ENCODE peak calls at places on chromosomes 3 and 15, in eight cellular contexts. J is NT2/D1; C is AG04449; D is activated CD8-positive, alpha-beta memory T cell treated with anti-CD3 and anti-CD28 coated beads for 24 hours; T is GM23248; Q is stromal cell of bone marrow; M is posterior cingulate gyrus; R is NCI-H774. N is an unnamed sample.

GRCh38 chr3:189049458-189050231 is 122.1 kb upstream of the TPRG1 start:
- DNase-seq in J (no peak), C (no peak), D (no peak), T (no peak), Q (no peak), M (no peak), R (no peak), N (no peak)

GRCh38 chr15:60370105-60370803 is 27.5 kb downstream of the ANXA2 start:
- DNase-seq in J (no peak), C (no peak), D (no peak), T (peak), Q (no peak), M (no peak), R (no peak), N (peak)

GRCh38 chr3:16419640-16420039 is 93.9 kb downstream of the RFTN1 start:
- DNase-seq in J (no peak), C (no peak), D (no peak), T (peak), Q (no peak), M (no peak), R (no peak), N (peak)

GRCh38 chr3:129310111-129310601 is 31.5 kb downstream of the HMCES start:
- DNase-seq in J (no peak), C (no peak), D (no peak), T (no peak), Q (no peak), M (no peak), R (no peak), N (no peak)

GRCh38 chr3:46848271-46849097 is 14.8 kb downstream of the MYL3 start:
- DNase-seq in J (peak), C (no peak), D (peak), T (peak), Q (peak), M (no peak), R (no peak), N (peak)

GRCh38 chr3:9746330-9746729 is 3.4 kb upstream of the OGG1 start:
- DNase-seq in J (no peak), C (peak), D (no peak), T (peak), Q (no peak), M (peak), R (no peak), N (peak)

GRCh38 chr3:17431004-17431403 is 311.4 kb downstream of the TBC1D5 start:
- DNase-seq in J (no peak), C (no peak), D (no peak), T (peak), Q (no peak), M (no peak), R (peak), N (peak)

GRCh38 chr3:195394700-195395099 is 48.1 kb downstream of the ACAP2 start:
- DNase-seq in J (no peak), C (no peak), D (no peak), T (no peak), Q (peak), M (no peak), R (no peak), N (peak)

GRCh38 chr3:13141183-13141582 is 68.0 kb upstream of the IQSEC1 start:
- DNase-seq in J (no peak), C (no peak), D (no peak), T (no peak), Q (no peak), M (no peak), R (no peak), N (no peak)

GRCh38 chr3:14949126-14949525 is 1.7 kb downstream of the NR2C2 start:
- DNase-seq in J (no peak), C (no peak), D (no peak), T (peak), Q (no peak), M (no peak), R (no peak), N (peak)

GRCh38 chr3:173586176-173586575 is 188.6 kb downstream of the NLGN1 start:
- DNase-seq in J (no peak), C (no peak), D (no peak), T (peak), Q (no peak), M (no peak), R (no peak), N (peak)

GRCh38 chr3:53150247-53151085 is 10.5 kb upstream of the PRKCD start:
- DNase-seq in J (no peak), C (no peak), D (no peak), T (peak), Q (peak), M (no peak), R (no peak), N (peak)

GRCh38 chr3:115217678-115218451 is 70.8 kb upstream of the ZBTB20 start:
- DNase-seq in J (peak), C (no peak), D (no peak), T (peak), Q (peak), M (peak), R (peak), N (peak)

GRCh38 chr15:83602021-83602420 is 51.9 kb upstream of the ADAMTSL3 start:
- DNase-seq in J (no peak), C (no peak), D (no peak), T (no peak), Q (no peak), M (no peak), R (no peak), N (no peak)

GRCh38 chr3:101943028-101943427 is 93.7 kb downstream of the NFKBIZ start:
- DNase-seq in J (no peak), C (no peak), D (no peak), T (no peak), Q (no peak), M (no peak), R (no peak), N (no peak)

GRCh38 chr3:39808467-39809180 is 785 bp upstream of the MYRIP start:
- DNase-seq in J (no peak), C (no peak), D (no peak), T (peak), Q (no peak), M (peak), R (no peak), N (peak)

GRCh38 chr3:131550562-131551188 is 47.9 kb upstream of the MRPL3 start:
- DNase-seq in J (no peak), C (no peak), D (no peak), T (no peak), Q (no peak), M (no peak), R (no peak), N (no peak)

GRCh38 chr15:89455535-89455934 is 40.8 kb downstream of the RHCG start:
- DNase-seq in J (no peak), C (no peak), D (no peak), T (no peak), Q (no peak), M (no peak), R (no peak), N (no peak)

GRCh38 chr3:12148183-12148940 is 10.3 kb downstream of the TIMP4 start:
- DNase-seq in J (no peak), C (no peak), D (no peak), T (peak), Q (no peak), M (no peak), R (no peak), N (no peak)

GRCh38 chr3:112814256-112814655 is 32.4 kb downstream of the CD200R1L start:
- DNase-seq in J (no peak), C (peak), D (no peak), T (peak), Q (peak), M (no peak), R (no peak), N (peak)

GRCh38 chr15:60592386-60593339 is 113.7 kb upstream of the ICE2 start:
- DNase-seq in J (peak), C (no peak), D (peak), T (peak), Q (peak), M (peak), R (peak), N (peak)

GRCh38 chr15:41832875-41833274 is 5.0 kb downstream of the JMJD7 start:
- DNase-seq in J (no peak), C (no peak), D (no peak), T (no peak), Q (no peak), M (no peak), R (no peak), N (no peak)

GRCh38 chr3:122497425-122497824 is 17.3 kb downstream of the KPNA1 start:
- DNase-seq in J (no peak), C (peak), D (no peak), T (peak), Q (peak), M (no peak), R (no peak), N (peak)

GRCh38 chr3:45921158-45922038 is 21.9 kb upstream of the CXCR6 start:
- DNase-seq in J (no peak), C (no peak), D (no peak), T (no peak), Q (no peak), M (no peak), R (no peak), N (no peak)

GRCh38 chr3:122661633-122662032 is 19.0 kb upstream of the PARP14 start:
- DNase-seq in J (no peak), C (no peak), D (no peak), T (no peak), Q (no peak), M (no peak), R (no peak), N (no peak)

GRCh38 chr15:80265021-80265420 is 13.0 kb upstream of the CTXND1 start:
- DNase-seq in J (no peak), C (no peak), D (no peak), T (peak), Q (no peak), M (no peak), R (no peak), N (peak)

GRCh38 chr3:72190050-72190449 is 405.1 kb upstream of the PROK2 start:
- DNase-seq in J (no peak), C (no peak), D (no peak), T (no peak), Q (no peak), M (no peak), R (no peak), N (no peak)

GRCh38 chr15:89654847-89655805 is at the start of gene KIF7:
- DNase-seq in J (peak), C (no peak), D (peak), T (peak), Q (no peak), M (no peak), R (no peak), N (peak)

GRCh38 chr15:57610130-57610529 is 18.4 kb downstream of the MYZAP start:
- DNase-seq in J (no peak), C (no peak), D (no peak), T (peak), Q (peak), M (no peak), R (no peak), N (peak)

GRCh38 chr3:60013241-60013640 is 963.4 kb upstream of the CFAP20DC start:
- DNase-seq in J (no peak), C (no peak), D (no peak), T (peak), Q (no peak), M (no peak), R (no peak), N (peak)

GRCh38 chr3:170132335-170132734 is 49.2 kb downstream of the PHC3 start:
- DNase-seq in J (no peak), C (no peak), D (no peak), T (no peak), Q (no peak), M (no peak), R (no peak), N (no peak)

GRCh38 chr3:26590919-26591318 is 31.7 kb upstream of the LRRC3B start:
- DNase-seq in J (no peak), C (no peak), D (no peak), T (no peak), Q (no peak), M (no peak), R (no peak), N (no peak)

GRCh38 chr15:99476413-99477222 is 89.2 kb upstream of the MEF2A start:
- DNase-seq in J (no peak), C (peak), D (peak), T (peak), Q (peak), M (peak), R (no peak), N (peak)

GRCh38 chr15:98904466-98905048 is 103.0 kb downstream of the PGPEP1L start:
- DNase-seq in J (no peak), C (no peak), D (no peak), T (peak), Q (no peak), M (peak), R (no peak), N (peak)

GRCh38 chr15:38818156-38818745 is 253.6 kb upstream of the RASGRP1 start:
- DNase-seq in J (no peak), C (no peak), D (no peak), T (no peak), Q (no peak), M (no peak), R (no peak), N (no peak)